ENCODE peak calls at places on chromosome 21, in seven cellular contexts. T is neuronal stem cell, Q is IMR-90, G is H9, B is mesendoderm, D is H1, A is trophoblast cell. Y is an unnamed sample.

GRCh38 chr21:15986277-15986676 is 256.5 kb downstream of the USP25 start:
- DNase-seq in D (no peak), B (peak), G (no peak), A (no peak), T (no peak), Q (no peak), Y (no peak)

GRCh38 chr21:38913120-38913975 is 107.6 kb downstream of the ETS2 start:
- DNase-seq in Q (peak), T (peak), B (peak), G (peak), D (no peak), A (peak), Y (peak)

GRCh38 chr21:35227774-35228173 is 178.7 kb upstream of the RUNX1 start:
- DNase-seq in T (no peak), G (no peak), A (no peak), B (no peak), Q (no peak), D (no peak), Y (no peak)

GRCh38 chr21:33230518-33231324 is 983 bp downstream of the IFNAR2 start:
- DNase-seq in A (peak), G (peak), D (peak), B (peak), T (peak), Q (peak), Y (peak)

GRCh38 chr21:16420086-16420724 is 690.4 kb downstream of the USP25 start:
- DNase-seq in A (peak), D (no peak), G (no peak), T (no peak), B (no peak), Q (peak), Y (peak)

GRCh38 chr21:15293251-15293650 is 228.5 kb upstream of the NRIP1 start:
- DNase-seq in G (no peak), Q (peak), B (peak), A (peak), T (peak), D (no peak), Y (peak)

GRCh38 chr21:39175154-39175553 is 8.1 kb downstream of the PSMG1 start:
- DNase-seq in T (no peak), G (no peak), Q (peak), B (no peak), D (no peak), A (no peak), Y (peak)

GRCh38 chr21:33228455-33228854 is 1.3 kb upstream of the IFNAR2 start:
- DNase-seq in D (no peak), T (no peak), Q (no peak), A (no peak), B (no peak), G (no peak), Y (no peak)

GRCh38 chr21:29627905-29628304 is 311.9 kb downstream of the GRIK1 start:
- DNase-seq in T (no peak), G (no peak), Q (no peak), D (no peak), B (no peak), A (no peak), Y (no peak)

GRCh38 chr21:29849735-29850176 is 90.0 kb downstream of the GRIK1 start:
- DNase-seq in D (peak), T (peak), G (peak), B (peak), A (peak), Q (peak), Y (peak)

GRCh38 chr21:36713746-36714145 is 14.8 kb downstream of the SIM2 start:
- DNase-seq in T (no peak), D (no peak), B (no peak), Q (no peak), A (no peak), G (no peak), Y (no peak)

DNA sequence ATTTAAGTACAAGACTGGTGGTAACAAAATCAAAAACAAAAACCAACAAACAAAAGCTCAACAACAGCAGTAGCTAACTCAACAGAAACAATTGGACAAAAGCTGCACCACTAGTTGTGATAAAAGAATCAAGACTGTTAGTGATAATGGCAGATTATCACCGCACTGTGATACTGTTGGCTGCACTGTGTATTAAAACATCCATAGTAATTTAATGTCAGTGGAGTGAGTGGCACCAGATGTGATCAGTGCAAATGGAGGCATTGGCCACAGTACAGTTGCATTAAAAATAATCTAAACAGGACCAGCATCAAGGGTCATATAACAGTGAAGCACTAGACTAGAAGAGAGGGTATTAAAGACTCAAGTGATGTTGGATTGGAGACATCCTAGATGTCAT is 1341.3 kb downstream of the MRPL39 start:
- DNase-seq in D (no peak), Q (no peak), T (no peak), G (no peak), B (no peak), A (no peak), Y (no peak)
- H3K4ac ChIP-seq in D (no peak), Q (no peak), T (no peak), G (no peak), B (no peak), A (no peak), Y (no peak)

GRCh38 chr21:26843912-26844257 is 1.3 kb downstream of the ADAMTS1 start:
- DNase-seq in Q (peak), A (no peak), T (peak), B (no peak), G (no peak), D (no peak), Y (peak)
- H3K4ac ChIP-seq in Q (peak), A (peak), T (no peak), B (no peak), G (no peak), D (peak), Y (peak)

DNA sequence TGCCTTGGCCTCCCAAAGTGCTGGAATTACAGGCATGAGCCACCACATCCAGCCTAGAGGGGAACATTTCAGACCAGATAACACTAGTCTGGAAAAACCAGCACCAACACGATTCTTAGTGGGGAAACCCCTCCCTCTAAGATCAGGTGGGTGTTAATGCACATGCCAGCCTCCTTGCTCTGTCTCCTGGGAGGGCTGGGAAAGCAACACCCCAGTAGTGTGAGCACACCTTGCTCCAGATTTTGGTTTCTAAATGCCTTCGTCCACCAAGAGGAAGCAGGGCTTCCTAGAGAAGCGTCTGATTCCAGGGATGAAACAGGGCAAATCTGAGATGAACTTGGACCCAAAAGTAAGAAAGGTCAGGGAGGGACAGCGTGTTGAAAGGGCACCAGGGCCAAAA is 2.2 kb upstream of the KRTAP10-4 start:
- DNase-seq in D (no peak), Q (no peak), A (no peak), G (no peak), T (no peak), B (no peak), Y (no peak)
- H3K4ac ChIP-seq in D (no peak), Q (no peak), A (no peak), G (no peak), T (no peak), B (no peak), Y (no peak)

GRCh38 chr21:24759348-24760118 is 847.7 kb downstream of the MRPL39 start:
- DNase-seq in T (no peak), D (no peak), Q (no peak), G (no peak), A (no peak), B (no peak), Y (no peak)
- H3K4ac ChIP-seq in T (no peak), D (no peak), Q (no peak), G (no peak), A (no peak), B (no peak), Y (no peak)

GRCh38 chr21:40386981-40387380 is 460.0 kb downstream of the DSCAM start:
- DNase-seq in B (no peak), D (no peak), A (no peak), T (no peak), Q (no peak), G (no peak), Y (no peak)
- H3K4ac ChIP-seq in B (no peak), D (no peak), A (no peak), T (no peak), Q (no peak), G (no peak), Y (no peak)

DNA sequence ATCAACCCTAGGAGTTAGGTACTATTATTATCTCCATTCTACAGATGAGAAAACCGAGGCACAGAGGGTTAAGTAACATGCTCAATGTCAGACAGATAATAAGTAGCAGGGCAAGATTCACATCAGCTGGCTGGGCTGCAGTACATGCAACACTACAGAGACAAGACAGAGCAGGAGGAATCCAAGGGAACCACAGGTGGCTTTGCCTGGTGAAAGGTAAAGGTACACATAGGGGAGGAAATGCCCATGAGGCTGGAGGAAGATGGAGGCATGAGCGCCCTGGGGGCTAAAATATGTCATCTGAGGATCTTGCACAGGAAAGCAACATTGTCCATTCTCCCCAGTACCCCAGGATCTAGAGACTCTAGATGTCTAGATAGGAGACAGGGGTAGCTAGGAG is 8.4 kb downstream of the ZBTB21 start:
- DNase-seq in Q (no peak), D (no peak), G (no peak), B (no peak), T (no peak), A (peak), Y (no peak)
- H3K4ac ChIP-seq in Q (peak), D (no peak), G (no peak), B (no peak), T (no peak), A (no peak), Y (peak)

GRCh38 chr21:45463871-45464270 is 58.9 kb downstream of the COL18A1 start:
- DNase-seq in D (no peak), T (no peak), A (no peak), Q (no peak), G (no peak), B (no peak), Y (no peak)

GRCh38 chr21:45460611-45461368 is 55.8 kb downstream of the COL18A1 start:
- DNase-seq in D (no peak), Q (peak), A (no peak), G (no peak), T (no peak), B (peak), Y (peak)

GRCh38 chr21:45460011-45460565 is 55.1 kb downstream of the COL18A1 start:
- DNase-seq in G (no peak), B (no peak), D (no peak), A (no peak), Q (no peak), T (no peak), Y (peak)

GRCh38 chr21:45461369-45461750 is 56.4 kb downstream of the COL18A1 start:
- DNase-seq in G (no peak), A (no peak), T (no peak), Q (no peak), D (no peak), B (no peak), Y (peak)

DNA sequence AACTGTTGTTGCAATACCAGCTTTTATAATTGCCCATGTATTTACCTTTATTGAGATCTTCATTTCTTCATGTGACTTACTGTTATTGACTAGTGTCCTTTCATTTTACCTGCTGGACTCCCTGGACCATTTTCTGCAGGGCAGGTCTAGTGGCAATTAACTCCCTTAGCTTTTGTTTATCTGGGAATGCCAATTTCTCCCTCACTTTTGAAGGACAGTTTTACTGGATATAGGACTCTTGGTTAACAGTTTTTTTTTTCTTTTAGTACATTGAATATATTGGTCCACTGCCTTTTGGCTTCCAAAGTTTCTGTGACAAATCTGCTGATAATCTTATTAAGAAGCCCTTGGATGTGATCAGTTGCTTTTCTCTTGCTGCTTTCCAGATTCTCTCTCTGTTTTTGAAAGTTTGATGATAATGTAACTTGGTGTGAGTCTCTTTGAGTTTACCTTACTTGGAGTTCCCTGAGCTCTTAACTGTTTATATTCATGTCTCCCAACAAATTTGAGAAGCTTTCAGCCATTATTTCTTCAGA is 56.9 kb downstream of the COL18A1 start:
- DNase-seq in D (no peak), B (no peak), Q (no peak), A (no peak), G (no peak), T (no peak), Y (no peak)
- H3K4ac ChIP-seq in D (no peak), B (no peak), Q (no peak), A (no peak), G (no peak), T (no peak), Y (no peak)

Y was measured in mesenchymal stem cell.